ENCODE peak calls at places on chromosomes 6 and 20, in four cellular contexts. T is H9, W is HCT116, A is H1. E is an unnamed sample. For H4K20me1, the result is how much of the 10 kb centered on the place peaks cover.

GRCh38 chr6:168123165-168123911 is 44.3 kb upstream of the FRMD1 start:
- DNase-seq in W (no peak), T (peak), A (no peak), E (no peak)

GRCh38 chr20:38226553-38226952 is 34.0 kb downstream of the KIAA1755 start:
- DNase-seq in W (no peak), A (no peak), T (no peak), E (no peak)

GRCh38 chr6:111926731-111927302 is 53.6 kb upstream of the FYN start:
- DNase-seq in W (no peak), A (no peak), T (no peak), E (no peak)

GRCh38 chr6:19860235-19860877 is 23.2 kb downstream of the ID4 start:
- DNase-seq in T (no peak), W (no peak), A (no peak), E (no peak)

GRCh38 chr6:45787384-45787783 is 228.3 kb downstream of the CLIC5 start:
- DNase-seq in T (no peak), W (no peak), A (no peak), E (no peak)

GRCh38 chr6:43983191-43983590 is 144.1 kb downstream of the MRPL14 start:
- DNase-seq in W (no peak), A (no peak), T (no peak), E (no peak)

GRCh38 chr20:25035924-25036323 is 22.0 kb downstream of the ACSS1 start:
- DNase-seq in T (no peak), W (no peak), A (no peak), E (no peak)

GRCh38 chr20:57425150-57426013 is 34.2 kb downstream of the RBM38 start:
- DNase-seq in W (no peak), T (peak), A (no peak), E (no peak)

GRCh38 chr6:79168695-79168980 is 65.8 kb downstream of the HMGN3 start:
- DNase-seq in T (no peak), A (no peak), W (no peak), E (no peak)

GRCh38 chr6:25993038-25993684 is 30.6 kb downstream of the TRIM38 start:
- DNase-seq in A (no peak), W (no peak), T (no peak), E (no peak)

GRCh38 chr6:23077797-23078196 is 508.4 kb downstream of the HDGFL1 start:
- DNase-seq in W (no peak), A (no peak), T (no peak), E (no peak)

GRCh38 chr20:32831982-32832381 is 12.2 kb downstream of the MAPRE1 start:
- DNase-seq in A (no peak), W (no peak), T (no peak), E (no peak)

GRCh38 chr6:41940759-41941279 is 789 bp downstream of the CCND3 start:
- DNase-seq in A (peak), T (peak), W (no peak), E (peak)

GRCh38 chr20:40286991-40287531 is 402.0 kb downstream of the MAFB start:
- DNase-seq in W (no peak), T (no peak), A (no peak), E (peak)

GRCh38 chr6:155654474-155654873 is 198.8 kb upstream of the NOX3 start:
- DNase-seq in T (no peak), W (no peak), A (no peak), E (no peak)

GRCh38 chr20:55782861-55783260 is 222.5 kb downstream of the CBLN4 start:
- DNase-seq in W (no peak), T (no peak), A (no peak), E (no peak)

GRCh38 chr6:143596857-143597256 is 80.9 kb upstream of the PHACTR2 start:
- DNase-seq in A (no peak), W (no peak), T (no peak), E (peak)

GRCh38 chr6:29907637-29908340 is 34.5 kb upstream of the HLA-A start:
- DNase-seq in T (no peak), W (no peak), A (no peak), E (peak)

GRCh38 chr6:41887355-41887754 is 7.8 kb downstream of the USP49 start:
- DNase-seq in T (no peak), A (no peak), W (no peak), E (no peak)

GRCh38 chr6:106519460-106520394 is 109.6 kb downstream of the RTN4IP1 start:
- DNase-seq in W (peak), A (no peak), T (no peak), E (peak)

GRCh38 chr6:140548379-140548778 is 1173.9 kb upstream of the CITED2 start:
- DNase-seq in A (no peak), W (no peak), T (no peak), E (no peak)

DNA sequence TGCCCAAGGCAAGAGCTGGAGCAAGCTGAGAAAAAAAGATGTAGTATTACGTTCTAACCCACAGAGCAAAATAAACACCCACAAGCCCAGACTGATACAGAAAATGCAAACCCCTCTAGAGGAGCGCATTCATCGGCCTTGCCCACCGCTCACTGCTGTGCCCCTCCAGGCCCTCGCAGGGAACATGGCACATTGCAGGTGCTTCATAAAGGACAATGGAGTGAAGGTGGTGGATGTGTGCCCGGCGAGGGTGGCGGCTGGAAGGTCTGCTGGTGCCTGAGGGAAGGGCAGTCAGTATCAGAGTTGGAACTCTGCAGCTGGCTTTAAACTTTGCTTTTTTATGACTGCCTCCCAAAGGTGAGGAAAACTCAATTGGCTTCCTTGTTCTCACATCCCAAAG is 18.5 kb upstream of the IRF4 start:
- DNase-seq in W (no peak), A (no peak), T (no peak), E (no peak)
- H4K20me1 ChIP-seq in W (under half), A (under half), T (under half), E (under half)

GRCh38 chr6:107846262-107846795 is 22.2 kb upstream of the SCML4 start:
- DNase-seq in A (peak), T (no peak), W (no peak), E (no peak)

GRCh38 chr6:107843400-107843799 is 19.3 kb upstream of the SCML4 start:
- DNase-seq in W (no peak), T (no peak), A (peak), E (no peak)

GRCh38 chr6:107845777-107846176 is 21.7 kb upstream of the SCML4 start:
- DNase-seq in A (peak), W (no peak), T (no peak), E (no peak)

GRCh38 chr6:107849325-107849724 is 25.2 kb upstream of the SCML4 start:
- DNase-seq in A (peak), T (no peak), W (no peak), E (no peak)

DNA sequence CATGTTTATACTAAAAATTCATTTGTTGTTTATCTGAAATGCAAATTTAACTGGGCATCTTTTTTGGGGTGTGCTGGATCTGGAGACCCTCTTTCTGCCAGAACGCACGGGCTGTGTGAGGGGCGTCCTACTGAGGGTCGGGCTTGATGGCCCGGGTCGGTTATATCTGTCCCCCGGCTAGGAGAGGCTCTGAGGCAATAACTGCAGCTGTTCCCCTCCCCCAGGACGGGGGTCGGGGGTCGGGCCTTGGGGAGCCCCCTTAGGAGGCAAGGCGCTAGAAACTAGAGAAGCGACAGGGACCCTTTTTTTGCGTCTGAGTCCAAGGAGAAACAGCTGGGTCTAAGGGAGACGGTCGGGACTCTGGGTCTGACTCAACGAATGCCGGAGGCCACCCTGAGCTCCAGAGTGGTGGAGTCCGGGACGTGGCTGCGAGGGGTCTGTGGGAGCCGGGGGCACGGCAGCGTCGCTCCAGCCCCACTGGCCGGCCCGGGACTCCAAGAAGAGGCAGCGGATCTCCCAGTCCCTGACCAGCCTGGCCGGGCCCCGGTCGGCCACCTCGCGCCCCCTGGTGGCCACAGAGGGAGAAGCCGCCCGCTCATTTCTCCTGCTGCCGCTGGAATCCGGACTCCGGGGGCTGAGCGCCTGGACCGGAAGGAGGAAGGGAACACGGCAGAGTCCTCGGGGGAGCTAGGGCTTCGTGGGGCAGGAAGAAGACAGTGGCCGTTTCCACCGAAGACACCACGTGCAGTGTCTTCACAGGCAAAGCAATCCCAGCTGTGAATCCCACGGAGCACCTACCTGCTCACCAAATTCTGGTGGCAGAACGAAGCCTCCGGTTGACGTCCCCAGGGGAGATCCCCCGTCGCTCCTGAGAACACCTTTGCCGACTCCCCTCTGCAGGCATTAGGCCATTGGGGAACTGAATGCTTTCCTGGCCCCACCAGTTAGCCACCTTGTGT is 24.0 kb upstream of the SCML4 start:
- DNase-seq in A (peak), T (peak), W (peak), E (peak)
- H4K20me1 ChIP-seq in A (under half), T (under half), W (under half), E (under half)

GRCh38 chr6:158812611-158813010 is 6.6 kb downstream of the EZR start:
- DNase-seq in T (no peak), A (no peak), W (no peak), E (no peak)

GRCh38 chr6:158815379-158815724 is 3.8 kb downstream of the EZR start:
- DNase-seq in W (no peak), A (no peak), T (no peak), E (no peak)

GRCh38 chr6:158815915-158816314 is 3.3 kb downstream of the EZR start:
- DNase-seq in T (no peak), W (no peak), A (no peak), E (no peak)

GRCh38 chr6:158810149-158811095 is 8.7 kb downstream of the EZR start:
- DNase-seq in T (no peak), W (no peak), A (no peak), E (no peak)

DNA sequence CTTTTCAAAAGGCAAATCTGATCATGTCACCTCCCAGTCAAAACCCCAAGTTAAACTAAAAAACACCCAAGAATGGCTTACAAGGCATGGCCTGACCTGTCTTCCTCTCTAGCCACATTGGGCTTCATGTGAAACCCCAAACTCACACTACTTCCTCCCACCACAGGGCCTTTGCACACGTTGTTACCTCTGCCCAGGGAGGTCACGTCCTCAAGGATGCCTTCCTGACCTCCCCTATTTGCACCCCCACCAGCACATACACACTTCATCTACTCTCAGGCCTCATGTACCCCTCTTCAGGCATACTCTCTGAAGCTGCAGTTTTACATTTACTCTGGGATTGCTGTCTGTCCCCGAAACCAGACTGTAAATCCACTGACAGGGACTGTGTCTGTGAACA is 6.1 kb downstream of the EZR start:
- DNase-seq in W (no peak), A (no peak), T (no peak), E (no peak)
- H4K20me1 ChIP-seq in W (half or more), A (under half), T (under half), E (half or more)

GRCh38 chr6:158793432-158793831 is 25.7 kb downstream of the EZR start:
- DNase-seq in A (no peak), T (no peak), W (peak), E (peak)
- H4K20me1 ChIP-seq in A (under half), T (under half), W (half or more), E (half or more)

DNA sequence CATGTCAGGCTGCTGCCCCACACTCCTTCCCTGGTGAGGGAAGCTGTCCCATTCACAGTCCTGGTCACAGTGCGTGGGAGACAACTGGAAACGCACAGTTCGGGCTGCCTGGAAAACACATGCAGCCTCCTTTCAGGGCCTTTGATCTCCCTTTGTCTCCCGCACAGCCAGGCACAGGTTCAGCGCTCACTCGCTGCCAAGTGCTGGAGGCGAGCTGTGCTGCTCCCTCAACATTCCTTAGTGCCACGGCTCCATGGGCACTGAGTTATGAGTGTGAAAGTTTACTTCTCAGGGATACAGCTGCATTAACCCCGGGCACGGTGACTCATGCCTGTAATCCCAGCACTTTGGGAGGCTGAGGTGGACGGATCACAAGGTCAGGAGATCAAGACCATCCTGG is 9.1 kb downstream of the YTHDF1 start:
- DNase-seq in T (no peak), A (no peak), W (no peak), E (no peak)
- H4K20me1 ChIP-seq in T (under half), A (under half), W (under half), E (half or more)

GRCh38 chr6:90040931-90041330 is 146.7 kb downstream of the GJA10 start:
- DNase-seq in W (no peak), A (no peak), T (no peak), E (no peak)

GRCh38 chr6:90045535-90045934 is 151.3 kb downstream of the GJA10 start:
- DNase-seq in T (no peak), A (no peak), W (no peak), E (no peak)

GRCh38 chr6:90044833-90045337 is 150.6 kb downstream of the GJA10 start:
- DNase-seq in W (no peak), T (no peak), A (no peak), E (no peak)

GRCh38 chr6:90048191-90048969 is 154.1 kb downstream of the GJA10 start:
- DNase-seq in T (no peak), A (no peak), W (no peak), E (no peak)

GRCh38 chr6:90044182-90044832 is 150.0 kb downstream of the GJA10 start:
- DNase-seq in W (no peak), A (no peak), T (no peak), E (no peak)
- H4K20me1 ChIP-seq in W (under half), A (under half), T (under half), E (under half)

GRCh38 chr6:135215563-135215962 is 34.5 kb downstream of the MYB start:
- DNase-seq in A (no peak), T (no peak), W (no peak), E (no peak)
- H4K20me1 ChIP-seq in A (under half), T (under half), W (under half), E (under half)

DNA sequence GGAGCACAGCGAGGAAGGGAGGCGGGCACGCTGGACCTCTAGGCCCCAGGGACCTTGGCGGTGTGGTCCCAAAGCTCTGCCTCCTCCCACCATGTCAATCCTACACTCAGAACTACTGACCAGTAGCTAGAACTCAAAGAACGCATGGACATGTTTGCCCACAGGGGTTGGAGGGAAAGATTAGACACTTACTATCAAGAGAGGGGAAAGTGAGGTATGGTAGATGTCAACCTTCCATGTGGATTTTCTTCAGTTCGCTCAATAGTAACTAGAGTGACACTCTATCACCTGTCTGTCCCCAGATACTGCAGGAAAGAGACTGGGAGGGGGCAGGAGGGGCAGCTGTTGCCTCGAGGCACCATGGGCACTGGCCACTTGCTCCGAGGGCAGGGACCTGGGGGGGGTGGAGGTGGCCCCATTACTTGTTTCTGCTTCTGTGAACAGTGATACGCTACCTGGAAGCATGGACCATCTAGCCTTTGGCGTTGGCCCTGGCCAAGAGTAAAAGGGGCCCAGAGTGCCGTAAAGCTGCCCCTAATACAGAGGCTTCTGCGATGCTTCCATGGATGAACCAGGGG is 912 bp upstream of the DIDO1 start:
- DNase-seq in T (no peak), A (no peak), W (no peak), E (no peak)
- H4K20me1 ChIP-seq in T (under half), A (under half), W (half or more), E (half or more)

GRCh38 chr6:138987299-138987642 is 782 bp downstream of the REPS1 start:
- DNase-seq in A (no peak), T (peak), W (no peak), E (no peak)
- H4K20me1 ChIP-seq in A (under half), T (under half), W (under half), E (under half)

GRCh38 chr20:53889411-53890148 is 180.8 kb downstream of the BCAS1 start:
- DNase-seq in W (no peak), T (no peak), A (no peak), E (no peak)
- H4K20me1 ChIP-seq in W (under half), T (under half), A (under half), E (under half)